ENCODE peak calls at places on chromosomes 2 and 18, in ten cellular contexts. One of them, this sample, is unnamed.

GRCh38 chr2:45237128-45237527 is 227.9 kb upstream of the SIX2 start:
- DNase-seq in RCC 7860: no peak
- DNase-seq in iPS DF 6.9: no peak
- DNase-seq in NCI-H226: no peak
- DNase-seq in mucosa of gallbladder: no peak
- DNase-seq in psoas muscle: no peak
- DNase-seq in NCI-H1105: no peak
- DNase-seq in body of pancreas: no peak
- DNase-seq in hypothalamus: no peak
- DNase-seq in amygdala: no peak
- DNase-seq in this sample: no peak

GRCh38 chr2:124558277-124558676 is 533.2 kb downstream of the CNTNAP5 start:
- DNase-seq in RCC 7860: no peak
- DNase-seq in psoas muscle: no peak
- DNase-seq in NCI-H226: no peak
- DNase-seq in iPS DF 6.9: no peak
- DNase-seq in amygdala: no peak
- DNase-seq in body of pancreas: no peak
- DNase-seq in NCI-H1105: no peak
- DNase-seq in mucosa of gallbladder: no peak
- DNase-seq in hypothalamus: no peak
- DNase-seq in this sample: no peak

GRCh38 chr2:99984781-99985525 is 157.4 kb downstream of the AFF3 start:
- DNase-seq in hypothalamus: no peak
- DNase-seq in NCI-H1105: no peak
- DNase-seq in amygdala: no peak
- DNase-seq in NCI-H226: no peak
- DNase-seq in body of pancreas: no peak
- DNase-seq in iPS DF 6.9: no peak
- DNase-seq in mucosa of gallbladder: no peak
- DNase-seq in RCC 7860: no peak
- DNase-seq in psoas muscle: no peak
- DNase-seq in this sample: no peak

GRCh38 chr2:142536964-142537363 is 340.5 kb upstream of the KYNU start:
- DNase-seq in body of pancreas: no peak
- DNase-seq in hypothalamus: no peak
- DNase-seq in iPS DF 6.9: no peak
- DNase-seq in NCI-H1105: no peak
- DNase-seq in RCC 7860: no peak
- DNase-seq in psoas muscle: no peak
- DNase-seq in mucosa of gallbladder: no peak
- DNase-seq in amygdala: no peak
- DNase-seq in NCI-H226: no peak
- DNase-seq in this sample: no peak

GRCh38 chr2:68225119-68225632 is 27.2 kb downstream of the PPP3R1 start:
- DNase-seq in psoas muscle: no peak
- DNase-seq in body of pancreas: peak
- DNase-seq in RCC 7860: peak
- DNase-seq in NCI-H226: peak
- DNase-seq in mucosa of gallbladder: no peak
- DNase-seq in NCI-H1105: no peak
- DNase-seq in hypothalamus: no peak
- DNase-seq in iPS DF 6.9: peak
- DNase-seq in amygdala: no peak
- DNase-seq in this sample: peak

GRCh38 chr18:63965716-63966330 is 4.1 kb upstream of the SERPINB8 start:
- DNase-seq in iPS DF 6.9: no peak
- DNase-seq in psoas muscle: no peak
- DNase-seq in RCC 7860: no peak
- DNase-seq in hypothalamus: no peak
- DNase-seq in mucosa of gallbladder: no peak
- DNase-seq in amygdala: no peak
- DNase-seq in NCI-H226: no peak
- DNase-seq in NCI-H1105: no peak
- DNase-seq in body of pancreas: no peak
- DNase-seq in this sample: no peak

GRCh38 chr2:36912692-36913091 is 53.6 kb downstream of the STRN start:
- DNase-seq in body of pancreas: no peak
- DNase-seq in amygdala: no peak
- DNase-seq in iPS DF 6.9: no peak
- DNase-seq in mucosa of gallbladder: no peak
- DNase-seq in NCI-H226: no peak
- DNase-seq in NCI-H1105: no peak
- DNase-seq in RCC 7860: no peak
- DNase-seq in psoas muscle: no peak
- DNase-seq in hypothalamus: no peak
- DNase-seq in this sample: no peak

GRCh38 chr2:119111115-119111975 is 47.2 kb downstream of the C1QL2 start:
- DNase-seq in psoas muscle: no peak
- DNase-seq in amygdala: no peak
- DNase-seq in NCI-H226: no peak
- DNase-seq in mucosa of gallbladder: peak
- DNase-seq in iPS DF 6.9: no peak
- DNase-seq in hypothalamus: no peak
- DNase-seq in RCC 7860: peak
- DNase-seq in NCI-H1105: no peak
- DNase-seq in body of pancreas: no peak
- DNase-seq in this sample: no peak

GRCh38 chr18:32301976-32302743 is 112.3 kb downstream of the MEP1B start:
- DNase-seq in NCI-H226: peak
- DNase-seq in body of pancreas: no peak
- DNase-seq in iPS DF 6.9: no peak
- DNase-seq in amygdala: no peak
- DNase-seq in RCC 7860: peak
- DNase-seq in NCI-H1105: no peak
- DNase-seq in psoas muscle: no peak
- DNase-seq in hypothalamus: no peak
- DNase-seq in mucosa of gallbladder: no peak
- DNase-seq in this sample: no peak

GRCh38 chr2:211503856-211504255 is 947.5 kb downstream of the CPS1 start:
- DNase-seq in psoas muscle: no peak
- DNase-seq in iPS DF 6.9: no peak
- DNase-seq in hypothalamus: no peak
- DNase-seq in body of pancreas: no peak
- DNase-seq in NCI-H226: no peak
- DNase-seq in mucosa of gallbladder: no peak
- DNase-seq in amygdala: no peak
- DNase-seq in RCC 7860: no peak
- DNase-seq in NCI-H1105: no peak
- DNase-seq in this sample: no peak

GRCh38 chr2:12605936-12606335 is 110.8 kb upstream of the TRIB2 start:
- DNase-seq in NCI-H1105: no peak
- DNase-seq in mucosa of gallbladder: no peak
- DNase-seq in iPS DF 6.9: no peak
- DNase-seq in RCC 7860: no peak
- DNase-seq in body of pancreas: no peak
- DNase-seq in hypothalamus: no peak
- DNase-seq in NCI-H226: peak
- DNase-seq in amygdala: no peak
- DNase-seq in psoas muscle: no peak
- DNase-seq in this sample: no peak

GRCh38 chr2:121388371-121388770 is 103.4 kb upstream of the TFCP2L1 start:
- DNase-seq in hypothalamus: no peak
- DNase-seq in psoas muscle: no peak
- DNase-seq in NCI-H1105: no peak
- DNase-seq in body of pancreas: no peak
- DNase-seq in amygdala: no peak
- DNase-seq in mucosa of gallbladder: no peak
- DNase-seq in RCC 7860: peak
- DNase-seq in iPS DF 6.9: no peak
- DNase-seq in NCI-H226: no peak
- DNase-seq in this sample: no peak

GRCh38 chr2:44579837-44580230 is 218.1 kb downstream of the CAMKMT start:
- DNase-seq in mucosa of gallbladder: no peak
- DNase-seq in amygdala: no peak
- DNase-seq in body of pancreas: no peak
- DNase-seq in iPS DF 6.9: no peak
- DNase-seq in NCI-H1105: no peak
- DNase-seq in NCI-H226: no peak
- DNase-seq in psoas muscle: no peak
- DNase-seq in RCC 7860: no peak
- DNase-seq in hypothalamus: no peak
- DNase-seq in this sample: no peak

GRCh38 chr2:207166349-207167128 is 791 bp upstream of the KLF7 start:
- DNase-seq in RCC 7860: peak
- DNase-seq in iPS DF 6.9: no peak
- DNase-seq in hypothalamus: peak
- DNase-seq in body of pancreas: peak
- DNase-seq in NCI-H226: peak
- DNase-seq in NCI-H1105: peak
- DNase-seq in mucosa of gallbladder: peak
- DNase-seq in psoas muscle: peak
- DNase-seq in amygdala: peak
- DNase-seq in this sample: peak

GRCh38 chr2:138572318-138572717 is 70.7 kb downstream of the SPOPL start:
- DNase-seq in body of pancreas: no peak
- DNase-seq in iPS DF 6.9: no peak
- DNase-seq in hypothalamus: no peak
- DNase-seq in amygdala: no peak
- DNase-seq in NCI-H226: no peak
- DNase-seq in mucosa of gallbladder: no peak
- DNase-seq in RCC 7860: no peak
- DNase-seq in NCI-H1105: peak
- DNase-seq in psoas muscle: no peak
- DNase-seq in this sample: no peak

GRCh38 chr2:27320958-27321543 is 1.8 kb downstream of the MPV17 start:
- DNase-seq in amygdala: no peak
- DNase-seq in psoas muscle: peak
- DNase-seq in hypothalamus: no peak
- DNase-seq in NCI-H226: peak
- DNase-seq in NCI-H1105: no peak
- DNase-seq in iPS DF 6.9: no peak
- DNase-seq in RCC 7860: peak
- DNase-seq in mucosa of gallbladder: peak
- DNase-seq in body of pancreas: peak
- DNase-seq in this sample: peak

GRCh38 chr2:177771191-177771590 is 301.4 kb downstream of the PDE11A start:
- DNase-seq in mucosa of gallbladder: no peak
- DNase-seq in NCI-H226: no peak
- DNase-seq in hypothalamus: no peak
- DNase-seq in body of pancreas: no peak
- DNase-seq in RCC 7860: no peak
- DNase-seq in amygdala: no peak
- DNase-seq in psoas muscle: no peak
- DNase-seq in NCI-H1105: no peak
- DNase-seq in iPS DF 6.9: no peak
- DNase-seq in this sample: no peak

GRCh38 chr2:156787517-156787916 is 351.3 kb downstream of the GPD2 start:
- DNase-seq in mucosa of gallbladder: no peak
- DNase-seq in body of pancreas: no peak
- DNase-seq in hypothalamus: no peak
- DNase-seq in iPS DF 6.9: no peak
- DNase-seq in amygdala: no peak
- DNase-seq in NCI-H226: no peak
- DNase-seq in RCC 7860: no peak
- DNase-seq in NCI-H1105: no peak
- DNase-seq in psoas muscle: no peak
- DNase-seq in this sample: no peak

GRCh38 chr2:160270571-160271113 is 70.6 kb upstream of the ITGB6 start:
- DNase-seq in body of pancreas: no peak
- DNase-seq in NCI-H1105: no peak
- DNase-seq in hypothalamus: no peak
- DNase-seq in iPS DF 6.9: no peak
- DNase-seq in amygdala: no peak
- DNase-seq in NCI-H226: peak
- DNase-seq in RCC 7860: peak
- DNase-seq in mucosa of gallbladder: no peak
- DNase-seq in psoas muscle: no peak
- DNase-seq in this sample: no peak

GRCh38 chr2:12325806-12326205 is 390.9 kb upstream of the TRIB2 start:
- DNase-seq in NCI-H1105: no peak
- DNase-seq in amygdala: no peak
- DNase-seq in NCI-H226: peak
- DNase-seq in iPS DF 6.9: no peak
- DNase-seq in RCC 7860: peak
- DNase-seq in psoas muscle: no peak
- DNase-seq in hypothalamus: no peak
- DNase-seq in body of pancreas: peak
- DNase-seq in mucosa of gallbladder: peak
- DNase-seq in this sample: peak

GRCh38 chr2:38690499-38691420 is 24.8 kb downstream of the GALM start:
- DNase-seq in NCI-H226: peak
- DNase-seq in NCI-H1105: no peak
- DNase-seq in amygdala: no peak
- DNase-seq in iPS DF 6.9: no peak
- DNase-seq in mucosa of gallbladder: no peak
- DNase-seq in body of pancreas: peak
- DNase-seq in psoas muscle: no peak
- DNase-seq in RCC 7860: peak
- DNase-seq in hypothalamus: no peak
- DNase-seq in this sample: peak

GRCh38 chr2:95274291-95275150 is at the start of gene PROM2:
- DNase-seq in amygdala: no peak
- DNase-seq in NCI-H1105: no peak
- DNase-seq in mucosa of gallbladder: peak
- DNase-seq in RCC 7860: no peak
- DNase-seq in iPS DF 6.9: peak
- DNase-seq in hypothalamus: no peak
- DNase-seq in NCI-H226: no peak
- DNase-seq in psoas muscle: no peak
- DNase-seq in body of pancreas: peak
- DNase-seq in this sample: no peak

GRCh38 chr2:53877112-53877511 is 17.3 kb upstream of the GPR75 start:
- DNase-seq in NCI-H1105: no peak
- DNase-seq in amygdala: no peak
- DNase-seq in NCI-H226: no peak
- DNase-seq in hypothalamus: no peak
- DNase-seq in mucosa of gallbladder: no peak
- DNase-seq in psoas muscle: no peak
- DNase-seq in body of pancreas: no peak
- DNase-seq in RCC 7860: no peak
- DNase-seq in iPS DF 6.9: no peak
- DNase-seq in this sample: peak

GRCh38 chr2:165015052-165015642 is 59.8 kb upstream of the SLC38A11 start:
- DNase-seq in amygdala: peak
- DNase-seq in iPS DF 6.9: no peak
- DNase-seq in NCI-H226: peak
- DNase-seq in NCI-H1105: peak
- DNase-seq in body of pancreas: peak
- DNase-seq in hypothalamus: no peak
- DNase-seq in mucosa of gallbladder: peak
- DNase-seq in RCC 7860: peak
- DNase-seq in psoas muscle: peak
- DNase-seq in this sample: peak

GRCh38 chr2:10161961-10162441 is 39.5 kb downstream of the RRM2 start:
- DNase-seq in mucosa of gallbladder: no peak
- DNase-seq in body of pancreas: no peak
- DNase-seq in NCI-H226: peak
- DNase-seq in psoas muscle: no peak
- DNase-seq in RCC 7860: no peak
- DNase-seq in NCI-H1105: peak
- DNase-seq in iPS DF 6.9: no peak
- DNase-seq in hypothalamus: no peak
- DNase-seq in amygdala: no peak
- DNase-seq in this sample: no peak

GRCh38 chr2:158745067-158745865 is 49.9 kb upstream of the DAPL1 start:
- DNase-seq in RCC 7860: peak
- DNase-seq in hypothalamus: peak
- DNase-seq in iPS DF 6.9: peak
- DNase-seq in amygdala: peak
- DNase-seq in psoas muscle: no peak
- DNase-seq in NCI-H1105: peak
- DNase-seq in body of pancreas: peak
- DNase-seq in NCI-H226: peak
- DNase-seq in mucosa of gallbladder: peak
- DNase-seq in this sample: peak

GRCh38 chr2:38146302-38146916 is 70.5 kb upstream of the CYP1B1 start:
- DNase-seq in NCI-H226: peak
- DNase-seq in psoas muscle: peak
- DNase-seq in iPS DF 6.9: no peak
- DNase-seq in hypothalamus: no peak
- DNase-seq in mucosa of gallbladder: no peak
- DNase-seq in amygdala: no peak
- DNase-seq in NCI-H1105: no peak
- DNase-seq in body of pancreas: no peak
- DNase-seq in RCC 7860: peak
- DNase-seq in this sample: peak

GRCh38 chr18:76475450-76476203 is 19.4 kb downstream of the ZNF516 start:
- DNase-seq in mucosa of gallbladder: no peak
- DNase-seq in amygdala: no peak
- DNase-seq in body of pancreas: no peak
- DNase-seq in iPS DF 6.9: no peak
- DNase-seq in NCI-H1105: no peak
- DNase-seq in psoas muscle: no peak
- DNase-seq in NCI-H226: no peak
- DNase-seq in hypothalamus: no peak
- DNase-seq in RCC 7860: no peak
- DNase-seq in this sample: no peak